ENCODE peak calls at places on chromosomes 3 and 15, in nine cellular contexts. T is HFFc6; M is CD8-positive, alpha-beta T cell; F is PC-3; I is cardiac muscle cell; G is WTC11; K is A549; E is IMR-90; Z is endothelial cell. B is an unnamed sample.

GRCh38 chr15:60704129-60704528 is 225.2 kb upstream of the ICE2 start:
- DNase-seq in T (no peak), M (no peak), F (no peak), I (no peak), G (no peak), K (no peak), E (no peak), Z (no peak), B (no peak)

GRCh38 chr15:95684693-95685115 is 645.8 kb upstream of the NR2F2 start:
- DNase-seq in T (peak), M (no peak), F (peak), I (no peak), G (no peak), K (peak), E (peak), Z (no peak), B (no peak)

GRCh38 chr3:177816667-177817208 is 619.5 kb upstream of the TBL1XR1 start:
- DNase-seq in T (peak), M (no peak), F (peak), I (no peak), G (no peak), K (peak), E (peak), Z (no peak), B (no peak)

GRCh38 chr3:189322339-189322738 is 150.6 kb downstream of the TPRG1 start:
- DNase-seq in T (no peak), M (no peak), F (no peak), I (no peak), G (no peak), K (no peak), E (no peak), Z (no peak), B (no peak)

GRCh38 chr3:32143849-32144757 is 37.7 kb downstream of the GPD1L start:
- DNase-seq in T (peak), M (peak), F (peak), I (peak), G (peak), K (peak), E (peak), Z (peak), B (no peak)

GRCh38 chr3:31947671-31948091 is 33.4 kb downstream of the OSBPL10 start:
- DNase-seq in T (no peak), M (no peak), F (no peak), I (no peak), G (no peak), K (no peak), E (no peak), Z (no peak), B (no peak)

GRCh38 chr15:38709196-38709595 is 144.6 kb upstream of the RASGRP1 start:
- DNase-seq in T (no peak), M (no peak), F (no peak), I (no peak), G (no peak), K (no peak), E (no peak), Z (no peak), B (no peak)

GRCh38 chr3:44883213-44883955 is 9.0 kb downstream of the TGM4 start:
- DNase-seq in T (no peak), M (no peak), F (no peak), I (no peak), G (no peak), K (no peak), E (no peak), Z (no peak), B (no peak)

GRCh38 chr15:93349146-93349545 is 260.1 kb upstream of the RGMA start:
- DNase-seq in T (no peak), M (no peak), F (no peak), I (no peak), G (no peak), K (no peak), E (no peak), Z (no peak), B (no peak)

GRCh38 chr3:160490166-160490565 is 40.6 kb upstream of the TRIM59 start:
- DNase-seq in T (no peak), M (no peak), F (peak), I (no peak), G (no peak), K (no peak), E (no peak), Z (no peak), B (no peak)

GRCh38 chr3:55780913-55781312 is 293.8 kb upstream of the WNT5A start:
- DNase-seq in T (no peak), M (no peak), F (no peak), I (peak), G (no peak), K (no peak), E (no peak), Z (no peak), B (no peak)

DNA sequence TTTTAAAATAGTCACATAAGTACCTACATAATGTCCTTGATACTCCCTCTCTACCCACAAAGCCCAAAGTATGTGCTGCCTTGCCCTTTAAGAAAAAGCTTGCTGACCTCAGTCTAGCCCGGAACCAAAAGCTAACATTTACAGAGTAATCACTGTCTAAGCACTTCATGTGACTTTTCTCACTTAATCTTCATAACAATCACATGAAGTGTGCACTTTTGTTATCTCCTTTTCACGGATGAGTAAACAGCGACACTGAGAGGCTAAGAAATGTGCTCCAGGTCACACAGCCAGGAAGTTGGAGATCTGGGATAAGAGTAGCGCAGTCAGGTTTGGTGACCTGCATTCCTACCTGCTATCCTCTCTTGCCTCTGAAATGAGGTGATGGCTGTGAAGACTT is 194.0 kb downstream of the ITPR1 start:
- DNase-seq in T (no peak), M (no peak), F (peak), I (no peak), G (no peak), K (no peak), E (no peak), Z (no peak), B (no peak)
- TF ChIP-seq CTCF in T (no peak), M (no peak), F (no peak), I (no peak), G (no peak), K (no peak), E (no peak), Z (no peak), B (no peak)

GRCh38 chr3:129120254-129121004 is 1.2 kb downstream of the RAB43 start:
- DNase-seq in T (peak), M (peak), F (peak), I (peak), G (peak), K (peak), E (peak), Z (peak), B (peak)
- TF ChIP-seq CTCF in T (peak), M (peak), F (no peak), I (peak), G (no peak), K (no peak), E (peak), Z (peak), B (peak)

GRCh38 chr3:51995346-51996156 is at the start of gene RPL29:
- DNase-seq in T (peak), M (peak), F (peak), I (peak), G (peak), K (peak), E (peak), Z (peak), B (peak)
- TF ChIP-seq CTCF in T (peak), M (no peak), F (no peak), I (no peak), G (no peak), K (no peak), E (no peak), Z (no peak), B (no peak)

GRCh38 chr15:100090411-100090810 is 251.4 kb downstream of the ADAMTS17 start:
- DNase-seq in T (no peak), M (no peak), F (no peak), I (no peak), G (no peak), K (no peak), E (no peak), Z (no peak), B (no peak)
- TF ChIP-seq CTCF in T (no peak), M (no peak), F (no peak), I (no peak), G (no peak), K (no peak), E (no peak), Z (no peak), B (no peak)

GRCh38 chr15:83444936-83445335 is 2.2 kb upstream of the SH3GL3 start:
- DNase-seq in T (no peak), M (no peak), F (no peak), I (no peak), G (no peak), K (no peak), E (no peak), Z (no peak), B (no peak)

GRCh38 chr15:83445653-83446052 is 1.5 kb upstream of the SH3GL3 start:
- DNase-seq in T (no peak), M (no peak), F (no peak), I (peak), G (no peak), K (no peak), E (no peak), Z (no peak), B (no peak)

GRCh38 chr15:83449250-83449671 is 2.1 kb downstream of the SH3GL3 start:
- DNase-seq in T (no peak), M (no peak), F (no peak), I (peak), G (no peak), K (no peak), E (no peak), Z (no peak), B (no peak)

GRCh38 chr15:83446417-83446816 is 724 bp upstream of the SH3GL3 start:
- DNase-seq in T (no peak), M (no peak), F (no peak), I (no peak), G (no peak), K (no peak), E (no peak), Z (no peak), B (no peak)

DNA sequence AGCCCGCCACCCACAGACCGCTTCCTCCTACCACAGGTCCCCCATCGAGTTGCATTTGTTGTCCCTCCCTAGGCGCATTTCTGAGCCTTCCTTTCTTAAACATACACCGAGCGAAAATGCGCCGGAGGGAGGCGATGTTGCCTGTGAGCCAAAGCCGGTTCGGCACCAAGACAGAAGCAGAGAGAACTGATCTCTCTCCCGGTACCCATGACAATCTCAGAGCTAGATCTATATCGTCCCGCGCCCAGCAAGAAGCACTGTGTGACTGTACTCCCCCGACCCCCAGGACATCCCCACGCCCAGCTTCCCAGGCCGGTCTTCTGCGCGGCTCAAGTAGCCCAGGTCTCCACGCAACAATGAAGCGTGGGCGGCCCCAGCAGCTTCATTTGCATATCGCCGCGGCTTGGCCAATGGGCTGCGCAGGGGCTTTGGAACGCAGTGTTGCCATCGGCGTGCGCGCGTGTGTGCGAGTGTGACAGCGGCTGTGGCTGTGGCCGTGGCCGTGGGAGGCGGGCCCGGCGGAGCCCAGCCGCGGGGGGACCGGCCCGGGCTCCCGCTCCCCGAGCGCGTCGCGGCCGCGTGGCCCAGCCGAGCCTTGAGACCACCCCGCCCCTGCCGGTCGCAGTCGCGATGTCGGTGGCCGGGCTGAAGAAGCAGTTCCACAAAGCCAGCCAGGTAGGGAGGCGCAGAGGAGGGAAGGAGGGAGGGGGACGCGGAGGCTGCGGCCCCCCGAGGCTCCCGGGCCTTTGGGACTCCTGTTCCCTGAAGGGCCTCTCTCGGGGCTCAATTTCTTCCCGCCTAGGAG is at the start of gene SH3GL3:
- DNase-seq in T (peak), M (peak), F (peak), I (peak), G (peak), K (peak), E (peak), Z (peak), B (peak)
- TF ChIP-seq CTCF in T (peak), M (no peak), F (peak), I (peak), G (no peak), K (peak), E (peak), Z (no peak), B (peak)

DNA sequence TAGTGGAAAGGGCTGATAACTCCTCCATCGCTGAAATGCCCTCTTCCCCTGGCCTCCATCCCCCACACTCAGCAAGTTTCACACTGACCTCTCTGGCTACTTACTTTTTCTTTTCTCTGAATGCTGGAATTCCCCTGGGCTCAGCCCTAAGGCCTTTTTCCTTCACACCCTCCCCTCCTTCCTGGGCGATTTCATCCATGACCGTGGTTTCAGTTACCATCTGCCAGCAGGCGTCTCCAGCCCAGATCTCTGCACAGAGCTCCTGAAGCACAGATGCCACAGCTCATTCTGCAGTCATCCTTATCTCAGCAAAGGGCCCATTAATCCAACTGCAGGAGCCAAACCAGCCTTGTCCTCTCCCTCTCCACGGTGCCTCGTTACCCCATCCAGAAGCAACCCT is 114.0 kb downstream of the RFTN1 start:
- DNase-seq in T (peak), M (no peak), F (peak), I (peak), G (no peak), K (peak), E (peak), Z (no peak), B (no peak)
- TF ChIP-seq CTCF in T (peak), M (no peak), F (peak), I (peak), G (no peak), K (no peak), E (peak), Z (no peak), B (no peak)